ENCODE peak calls at places on chromosome X, in ten cellular contexts. G is upper lobe of right lung; L is mesothelial cell of epicardium; H is suprapubic skin; P is HepG2; M is nephron progenitor cell; Q is HCT116; S is CD4-positive, alpha-beta T cell; V is tibial artery; W is HL-60. C is an unnamed sample.

GRCh38 chrX:153708415-153708814 is 15.8 kb downstream of the BCAP31 start:
- DNase-seq in G (peak), L (no peak), H (no peak), P (peak), M (peak), Q (no peak), S (no peak), V (no peak), W (peak), C (peak)

GRCh38 chrX:107154787-107155620 is 36.4 kb upstream of the RBM41 start:
- DNase-seq in G (no peak), L (no peak), H (no peak), P (peak), M (no peak), Q (no peak), S (no peak), V (no peak), W (no peak), C (no peak)

GRCh38 chrX:49172280-49172780 is 632 bp downstream of the PLP2 start:
- DNase-seq in G (peak), L (no peak), H (peak), P (no peak), M (no peak), Q (no peak), S (no peak), V (peak), W (peak), C (no peak)

GRCh38 chrX:136585960-136586359 is 53.9 kb downstream of the VGLL1 start:
- DNase-seq in G (no peak), L (no peak), H (no peak), P (no peak), M (no peak), Q (no peak), S (no peak), V (no peak), W (no peak), C (no peak)

GRCh38 chrX:140274761-140275525 is 229.9 kb downstream of the SOX3 start:
- DNase-seq in G (no peak), L (no peak), H (no peak), P (no peak), M (no peak), Q (no peak), S (no peak), V (no peak), W (no peak), C (no peak)

GRCh38 chrX:134423606-134424005 is 36.4 kb upstream of the HPRT1 start:
- DNase-seq in G (no peak), L (no peak), H (no peak), P (peak), M (no peak), Q (no peak), S (no peak), V (no peak), W (no peak), C (no peak)

GRCh38 chrX:127038065-127038464 is 218.5 kb downstream of the PRR32 start:
- DNase-seq in G (no peak), L (no peak), H (no peak), P (no peak), M (no peak), Q (no peak), S (no peak), V (no peak), W (no peak), C (no peak)

GRCh38 chrX:9327747-9328145 is 137.1 kb upstream of the TBL1X start:
- DNase-seq in G (no peak), L (no peak), H (no peak), P (no peak), M (no peak), Q (no peak), S (no peak), V (no peak), W (no peak), C (no peak)

GRCh38 chrX:56803849-56804681 is 75.0 kb downstream of the NBDY start:
- DNase-seq in G (no peak), L (no peak), H (peak), P (no peak), M (no peak), Q (no peak), S (no peak), V (no peak), W (no peak), C (no peak)

GRCh38 chrX:29231800-29232199 is 644.6 kb downstream of the IL1RAPL1 start:
- DNase-seq in G (no peak), L (no peak), H (no peak), P (no peak), M (no peak), Q (no peak), S (no peak), V (no peak), W (no peak), C (no peak)

GRCh38 chrX:148382983-148383382 is 117.4 kb upstream of the AFF2 start:
- DNase-seq in G (no peak), L (no peak), H (no peak), P (no peak), M (no peak), Q (no peak), S (no peak), V (no peak), W (no peak), C (no peak)

GRCh38 chrX:72373136-72373535 is 67.4 kb upstream of the CITED1 start:
- DNase-seq in G (no peak), L (no peak), H (no peak), P (no peak), M (no peak), Q (no peak), S (no peak), V (no peak), W (no peak), C (no peak)

GRCh38 chrX:13647709-13648212 is 5.2 kb upstream of the TCEANC start:
- DNase-seq in G (peak), L (no peak), H (peak), P (peak), M (no peak), Q (peak), S (peak), V (peak), W (peak), C (no peak)

GRCh38 chrX:46587158-46587557 is 13.6 kb downstream of the CHST7 start:
- DNase-seq in G (no peak), L (no peak), H (no peak), P (no peak), M (no peak), Q (no peak), S (no peak), V (no peak), W (no peak), C (no peak)

GRCh38 chrX:120514236-120514635 is 45.1 kb upstream of the LAMP2 start:
- DNase-seq in G (no peak), L (no peak), H (no peak), P (peak), M (no peak), Q (no peak), S (no peak), V (no peak), W (no peak), C (peak)

GRCh38 chrX:10450229-10450958 is 170.0 kb downstream of the MID1 start:
- DNase-seq in G (no peak), L (no peak), H (no peak), P (no peak), M (no peak), Q (no peak), S (no peak), V (no peak), W (no peak), C (no peak)

GRCh38 chrX:70338290-70338689 is 48.4 kb downstream of the KIF4A start:
- DNase-seq in G (no peak), L (no peak), H (no peak), P (no peak), M (no peak), Q (no peak), S (no peak), V (no peak), W (peak), C (no peak)

GRCh38 chrX:70331161-70331560 is 41.3 kb downstream of the KIF4A start:
- DNase-seq in G (no peak), L (no peak), H (no peak), P (no peak), M (no peak), Q (no peak), S (no peak), V (no peak), W (no peak), C (no peak)

GRCh38 chrX:70336767-70337166 is 46.9 kb downstream of the KIF4A start:
- DNase-seq in G (no peak), L (no peak), H (no peak), P (no peak), M (no peak), Q (no peak), S (no peak), V (no peak), W (no peak), C (no peak)

DNA sequence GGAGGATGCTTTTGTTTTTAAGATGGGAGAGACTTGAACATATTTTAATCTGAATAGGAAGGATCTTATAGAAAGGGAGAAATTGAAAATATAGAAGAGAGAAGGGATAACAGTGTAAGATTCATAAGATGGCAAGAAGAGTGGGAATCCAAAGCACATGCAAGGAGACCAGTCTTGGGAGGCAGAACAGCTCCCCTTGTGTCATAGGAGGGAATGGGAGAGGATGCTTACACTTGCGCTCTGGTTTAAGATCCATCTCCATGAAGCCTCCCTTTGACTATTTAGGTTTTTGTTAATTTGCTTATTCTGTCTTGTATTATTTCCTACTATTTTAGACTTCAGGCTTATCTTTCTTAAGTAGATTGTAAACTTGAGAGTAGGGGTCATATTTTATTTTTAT is 42.7 kb downstream of the KIF4A start:
- DNase-seq in G (no peak), L (no peak), H (no peak), P (no peak), M (no peak), Q (no peak), S (no peak), V (no peak), W (no peak), C (no peak)
- TF ChIP-seq CTCF in G (no peak), L (no peak), H (no peak), P (no peak), M (no peak), Q (peak), S (no peak), V (no peak), W (no peak), C (no peak)

DNA sequence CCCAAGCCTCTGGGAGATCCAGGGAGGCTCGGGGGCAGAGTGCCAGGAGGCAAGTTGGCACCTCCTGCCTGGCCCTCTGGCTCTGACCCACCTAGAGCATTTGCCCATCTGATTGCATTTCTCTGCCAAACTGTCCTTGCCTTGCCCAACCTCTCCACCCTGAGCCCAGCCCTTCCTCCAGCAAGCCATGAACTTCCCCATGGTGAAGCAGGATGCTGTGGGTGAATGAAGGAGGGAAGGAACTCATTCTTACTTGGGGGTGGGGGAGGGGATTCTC is 9.3 kb upstream of the CNGA2 start:
- DNase-seq in G (no peak), L (no peak), H (peak), P (no peak), M (no peak), Q (no peak), S (no peak), V (no peak), W (no peak), C (no peak)
- TF ChIP-seq CTCF in G (no peak), L (no peak), H (no peak), P (no peak), M (no peak), Q (no peak), S (no peak), V (no peak), W (no peak), C (no peak)

GRCh38 chrX:50996930-50997329 is 86.4 kb downstream of the BMP15 start:
- DNase-seq in G (no peak), L (no peak), H (no peak), P (no peak), M (no peak), Q (no peak), S (no peak), V (no peak), W (no peak), C (no peak)
- TF ChIP-seq CTCF in G (no peak), L (no peak), H (no peak), P (no peak), M (no peak), Q (peak), S (no peak), V (no peak), W (no peak), C (no peak)

GRCh38 chrX:154717824-154718223 is 33.1 kb downstream of the GAB3 start:
- DNase-seq in G (no peak), L (no peak), H (no peak), P (no peak), M (peak), Q (no peak), S (no peak), V (no peak), W (peak), C (no peak)
- TF ChIP-seq CTCF in G (no peak), L (no peak), H (no peak), P (no peak), M (no peak), Q (no peak), S (no peak), V (no peak), W (no peak), C (no peak)

GRCh38 chrX:121832446-121832845 is 785.0 kb downstream of the GLUD2 start:
- DNase-seq in G (no peak), L (no peak), H (no peak), P (no peak), M (no peak), Q (no peak), S (no peak), V (no peak), W (no peak), C (no peak)

GRCh38 chrX:121836000-121836399 is 788.6 kb downstream of the GLUD2 start:
- DNase-seq in G (no peak), L (no peak), H (no peak), P (peak), M (no peak), Q (no peak), S (no peak), V (no peak), W (no peak), C (no peak)

DNA sequence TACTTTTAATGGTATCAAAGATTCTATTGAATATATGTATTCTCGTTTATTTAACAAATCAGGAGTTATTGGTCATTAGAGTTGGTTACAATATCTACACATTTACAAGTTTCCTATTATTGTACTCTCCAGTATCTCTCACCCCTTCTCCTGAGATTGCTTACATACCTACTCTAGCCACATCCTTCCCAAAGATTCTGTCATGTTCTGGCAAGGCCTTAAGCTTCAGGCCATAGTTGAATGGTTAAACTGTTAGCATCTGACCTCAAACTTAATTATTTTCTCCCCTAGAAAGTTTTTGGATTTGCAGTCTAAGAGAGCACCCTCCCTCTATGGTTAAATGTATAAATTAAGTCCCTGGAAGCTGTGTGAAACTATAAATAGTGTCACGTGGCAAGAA is 784.2 kb downstream of the GLUD2 start:
- DNase-seq in G (no peak), L (no peak), H (no peak), P (no peak), M (no peak), Q (no peak), S (no peak), V (no peak), W (no peak), C (no peak)
- TF ChIP-seq CTCF in G (no peak), L (no peak), H (no peak), P (no peak), M (no peak), Q (no peak), S (no peak), V (no peak), W (no peak), C (no peak)